ENCODE peak calls at places on chromosome 22, in six cellular contexts. U, V, Y, L, Z and W are unnamed samples.

GRCh38 chr22:37289156-37289735 is 6.9 kb downstream of the CYTH4 start:
- DNase-seq in Y (no peak), Z (no peak), V (no peak), U (no peak), L (no peak), W (no peak)

GRCh38 chr22:20021196-20022181 is 579 bp downstream of the TANGO2 start:
- DNase-seq in L (peak), U (no peak), Y (peak), Z (peak), V (peak), W (peak)

GRCh38 chr22:27972732-27973698 is 54.0 kb upstream of the PITPNB start:
- DNase-seq in Y (no peak), U (no peak), L (no peak), Z (no peak), V (peak), W (no peak)

GRCh38 chr22:29375436-29376076 is 12.8 kb downstream of the AP1B1 start:
- DNase-seq in U (no peak), Y (peak), Z (no peak), V (no peak), L (no peak), W (no peak)

GRCh38 chr22:26894766-26895485 is 237.5 kb downstream of the MIAT start:
- DNase-seq in Z (no peak), L (no peak), Y (peak), U (peak), V (peak), W (no peak)

GRCh38 chr22:25942126-25942988 is 200.4 kb downstream of the MYO18B start:
- DNase-seq in L (no peak), Z (peak), U (no peak), V (no peak), Y (no peak), W (no peak)

GRCh38 chr22:46798366-46799057 is 36.1 kb downstream of the TBC1D22A start:
- DNase-seq in Z (peak), L (peak), Y (peak), U (peak), V (peak), W (no peak)

GRCh38 chr22:29041408-29041807 is 20.2 kb downstream of the C22orf31 start:
- DNase-seq in L (no peak), U (peak), V (no peak), Z (no peak), Y (peak), W (no peak)

GRCh38 chr22:49137216-49137840 is 690.3 kb downstream of the BRD1 start:
- DNase-seq in U (no peak), Z (no peak), L (no peak), Y (no peak), V (no peak), W (no peak)

GRCh38 chr22:29385748-29386147 is 2.6 kb downstream of the AP1B1 start:
- DNase-seq in V (no peak), Y (no peak), Z (no peak), U (no peak), L (no peak), W (no peak)

GRCh38 chr22:21960200-21961126 is 7.8 kb upstream of the PPM1F start:
- DNase-seq in L (no peak), Y (no peak), V (no peak), U (no peak), Z (no peak), W (no peak)

GRCh38 chr22:20402960-20403778 is 9.2 kb downstream of the ZNF74 start:
- DNase-seq in V (no peak), Z (no peak), Y (no peak), L (no peak), U (no peak), W (no peak)

GRCh38 chr22:17486719-17487118 is 76.6 kb upstream of the SLC25A18 start:
- DNase-seq in Y (no peak), L (no peak), Z (no peak), V (no peak), U (no peak), W (no peak)

GRCh38 chr22:45683248-45683647 is 11.6 kb downstream of the ATXN10 start:
- DNase-seq in L (no peak), Z (no peak), U (no peak), Y (no peak), V (no peak), W (no peak)

GRCh38 chr22:27032121-27032761 is 374.9 kb downstream of the MIAT start:
- DNase-seq in L (no peak), Z (no peak), Y (no peak), V (no peak), U (no peak), W (peak)

GRCh38 chr22:42430486-42431125 is 1.6 kb downstream of the NFAM1 start:
- DNase-seq in L (no peak), V (no peak), U (no peak), Y (no peak), Z (no peak), W (no peak)
- H3K4me3 ChIP-seq in L (no peak), V (no peak), U (no peak), Y (no peak), Z (no peak), W (no peak)

DNA sequence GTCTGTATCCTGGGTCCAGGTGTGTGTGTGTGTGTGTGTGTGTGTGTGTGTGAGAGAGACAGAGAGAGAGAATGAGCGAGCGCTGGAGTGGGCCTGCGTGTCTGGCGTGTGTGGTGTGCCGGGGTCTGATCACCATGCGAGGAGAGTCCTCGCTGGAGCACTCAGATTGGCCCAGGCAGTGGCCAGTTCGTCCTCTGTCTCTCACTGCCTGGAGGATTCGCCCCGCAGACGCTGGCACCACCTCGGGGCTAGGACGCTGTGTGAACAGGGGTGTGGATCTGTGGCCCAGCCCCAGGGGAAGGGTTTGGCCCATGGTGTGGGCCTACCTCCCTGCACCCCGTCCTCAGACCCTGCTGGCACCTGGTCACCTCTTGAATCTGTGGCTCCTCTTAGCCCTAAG is 11.6 kb upstream of the CACNA1I start:
- DNase-seq in V (no peak), Y (no peak), L (no peak), Z (no peak), U (no peak), W (no peak)
- H3K4me3 ChIP-seq in V (no peak), Y (no peak), L (no peak), Z (no peak), U (no peak), W (no peak)

GRCh38 chr22:23522642-23523251 is 57.3 kb downstream of the IGLL1 start:
- DNase-seq in V (peak), U (no peak), Z (peak), Y (no peak), L (no peak), W (no peak)
- H3K4me3 ChIP-seq in V (peak), U (peak), Z (peak), Y (no peak), L (peak), W (no peak)

DNA sequence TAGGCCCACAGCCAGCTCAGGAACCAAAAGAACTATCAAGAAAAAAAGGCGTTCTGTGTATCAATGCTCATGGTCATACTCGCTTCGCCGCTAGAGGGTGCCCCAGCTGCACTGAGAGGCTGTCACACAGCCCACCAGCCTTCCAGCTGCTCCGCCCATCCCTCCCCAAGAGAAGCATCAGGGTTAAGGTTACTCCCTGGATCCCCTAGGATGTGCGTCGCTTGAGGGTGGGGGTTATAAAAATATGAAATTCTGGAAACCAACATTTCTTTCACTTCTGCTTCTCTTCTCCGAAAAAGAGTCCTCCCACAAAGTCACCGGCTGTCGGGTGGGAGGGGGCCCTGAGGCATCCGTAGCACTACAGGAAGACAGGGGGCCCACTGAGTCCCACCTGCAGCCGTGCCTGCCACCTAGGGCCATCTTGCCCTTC is 1.7 kb downstream of the CBX6 start:
- DNase-seq in U (peak), V (peak), Y (peak), Z (peak), L (peak), W (peak)
- H3K4me3 ChIP-seq in U (peak), V (peak), Y (peak), Z (peak), L (peak), W (peak)

GRCh38 chr22:48105254-48105653 is 1342.8 kb downstream of the TBC1D22A start:
- DNase-seq in Y (no peak), U (no peak), L (no peak), V (no peak), Z (no peak), W (no peak)

GRCh38 chr22:48104786-48105185 is 1342.3 kb downstream of the TBC1D22A start:
- DNase-seq in Z (no peak), Y (no peak), V (no peak), U (no peak), L (no peak), W (no peak)

GRCh38 chr22:48106215-48106614 is 1343.8 kb downstream of the TBC1D22A start:
- DNase-seq in Y (no peak), L (no peak), V (no peak), Z (no peak), U (no peak), W (no peak)

GRCh38 chr22:48104102-48104738 is 1341.8 kb downstream of the TBC1D22A start:
- DNase-seq in Y (no peak), L (no peak), Z (no peak), U (no peak), V (no peak), W (no peak)

DNA sequence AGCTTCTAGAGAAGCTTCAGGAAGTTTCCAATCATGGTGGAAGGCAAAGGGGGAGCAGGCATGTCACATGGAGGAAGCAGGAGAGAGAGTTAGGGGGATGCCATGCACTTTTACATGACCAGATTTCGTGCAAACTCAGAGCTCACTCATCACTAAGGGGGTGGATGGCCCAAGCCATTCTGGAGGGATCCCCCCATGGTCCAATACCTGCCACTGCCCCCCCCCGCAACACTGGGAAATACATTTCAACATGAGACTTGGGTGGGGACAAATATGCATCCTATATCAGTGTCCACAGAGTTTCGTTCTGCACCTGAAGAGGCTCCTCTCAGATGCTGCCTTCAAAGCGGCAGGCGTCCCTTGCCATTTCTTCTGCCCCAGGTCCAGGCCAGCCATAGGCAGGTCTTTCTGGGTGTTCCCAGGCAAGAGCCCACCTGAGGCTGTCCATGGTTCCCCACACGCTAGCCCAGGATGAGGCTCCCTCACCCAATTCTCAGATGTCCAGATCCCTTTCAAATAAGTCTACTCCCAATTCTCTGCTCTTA is 1344.3 kb downstream of the TBC1D22A start:
- DNase-seq in Z (no peak), V (no peak), Y (no peak), U (no peak), L (no peak), W (no peak)
- H3K4me3 ChIP-seq in Z (no peak), V (no peak), Y (no peak), U (no peak), L (no peak), W (no peak)